ENCODE peak calls at places on chromosomes 6 and 20, in seven cellular contexts. L is H9, H is IMR-90, J is mesenchymal stem cell, I is mesendoderm, Y is neuronal stem cell, N is trophoblast cell. K is an unnamed sample.

GRCh38 chr6:52605610-52606185 is 28.8 kb upstream of the TRAM2 start:
- DNase-seq in L (no peak), N (no peak), H (no peak), J (no peak), I (no peak), Y (no peak), K (no peak)

GRCh38 chr6:38651121-38651784 is 11.5 kb upstream of the BTBD9 start:
- DNase-seq in N (no peak), H (peak; percentile 64), Y (no peak), L (no peak), I (no peak), J (no peak), K (no peak)

GRCh38 chr6:30820196-30820595 is 64.1 kb upstream of the DDR1 start:
- DNase-seq in J (peak; percentile 75), N (no peak), I (peak; percentile 60), Y (no peak), H (peak; percentile 80), L (no peak), K (no peak)

GRCh38 chr6:120410586-120410985 is 923.7 kb downstream of the TBC1D32 start:
- DNase-seq in I (no peak), N (no peak), J (no peak), L (no peak), H (no peak), Y (no peak), K (no peak)

GRCh38 chr6:5085638-5086293 is 625 bp downstream of the PPP1R3G start:
- DNase-seq in L (peak; percentile 65), I (peak; percentile 74), Y (peak; percentile 49), H (peak; percentile 30), J (peak; percentile 70), N (peak; percentile 25), K (peak; percentile 74)

GRCh38 chr20:54356726-54357235 is 118.6 kb upstream of the DOK5 start:
- DNase-seq in N (no peak), I (no peak), Y (no peak), J (no peak), H (no peak), L (no peak), K (no peak)

GRCh38 chr6:14108571-14109410 is 8.8 kb upstream of the CD83 start:
- DNase-seq in I (no peak), N (peak; percentile 26), Y (no peak), L (no peak), H (no peak), J (no peak), K (no peak)

GRCh38 chr20:62956387-62957135 is 4.1 kb downstream of the SLC17A9 start:
- DNase-seq in I (no peak), H (no peak), J (no peak), Y (no peak), N (no peak), L (no peak), K (no peak)

GRCh38 chr20:49811825-49812462 is 684 bp upstream of the SLC9A8 start:
- DNase-seq in L (no peak), I (peak; percentile 52), Y (peak; percentile 11), H (peak; percentile 63), N (peak; percentile 47), J (peak; percentile 68), K (no peak)

GRCh38 chr6:148559848-148560433 is 186.9 kb upstream of the UST start:
- DNase-seq in N (peak; percentile 25), I (peak; percentile 59), H (peak; percentile 67), J (peak; percentile 54), Y (peak; percentile 70), L (peak; percentile 78), K (peak; percentile 21)

GRCh38 chr6:33787336-33787953 is 1.5 kb downstream of the LEMD2 start:
- DNase-seq in I (peak; percentile 72), Y (no peak), L (no peak), N (peak; percentile 80), H (peak; percentile 41), J (peak; percentile 42), K (no peak)

GRCh38 chr6:85469276-85470022 is 19.6 kb downstream of the NT5E start:
- DNase-seq in N (peak; percentile 72), L (no peak), I (peak; percentile 32), Y (no peak), J (peak; percentile 56), H (no peak), K (no peak)

GRCh38 chr20:32528905-32529670 is 56.0 kb downstream of the NOL4L start:
- DNase-seq in H (no peak), N (no peak), J (no peak), L (no peak), I (no peak), Y (no peak), K (no peak)

GRCh38 chr20:32528291-32528891 is 56.7 kb downstream of the NOL4L start:
- DNase-seq in Y (no peak), I (no peak), L (no peak), J (no peak), H (no peak), N (no peak), K (no peak)

GRCh38 chr20:32535316-32535952 is 49.7 kb downstream of the NOL4L start:
- DNase-seq in J (no peak), I (no peak), L (no peak), H (no peak), Y (no peak), N (no peak), K (no peak)

GRCh38 chr20:32534661-32535240 is 50.4 kb downstream of the NOL4L start:
- DNase-seq in Y (no peak), J (no peak), I (peak; percentile 48), H (no peak), N (no peak), L (peak; percentile 50), K (no peak)

DNA sequence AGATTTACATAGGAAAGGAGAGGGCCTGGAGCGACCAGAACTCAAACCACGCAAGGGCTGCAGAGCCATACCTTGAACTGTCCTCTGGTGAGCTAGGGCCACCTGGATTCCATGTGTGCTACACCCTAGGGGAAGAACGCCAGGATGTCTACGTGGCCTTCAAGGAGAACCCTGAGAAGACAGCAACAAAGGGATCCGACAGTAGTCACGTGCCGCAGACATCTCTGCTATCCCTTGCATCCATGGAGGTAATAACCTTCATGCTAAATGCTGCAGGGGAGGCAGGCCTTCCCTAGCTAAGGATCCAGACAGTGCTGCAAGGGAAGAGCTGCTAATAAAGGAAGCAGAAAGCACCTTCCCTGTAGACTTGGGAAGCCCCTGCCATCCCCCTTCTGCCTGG is 52.9 kb downstream of the NOL4L start:
- DNase-seq in I (no peak), J (no peak), N (peak; percentile 71), L (no peak), Y (no peak), H (no peak), K (no peak)
- H3K23ac ChIP-seq in I (no peak overlapping the region), J (no peak overlapping the region), N (no peak overlapping the region), L (no peak overlapping the region), Y (no peak overlapping the region), H (no peak overlapping the region), K (no peak overlapping the region)

GRCh38 chr20:23207826-23208555 is 121.9 kb upstream of the CD93 start:
- DNase-seq in N (no peak), I (no peak), J (no peak), L (no peak), H (no peak), Y (no peak), K (no peak)
- H4K8ac ChIP-seq in N (no peak overlapping the region), I (no peak overlapping the region), J (no peak overlapping the region), L (no peak overlapping the region), H (no peak overlapping the region), Y (no peak overlapping the region), K (no peak overlapping the region)

GRCh38 chr20:6402026-6402425 is 279.2 kb upstream of the FERMT1 start:
- DNase-seq in Y (no peak), H (peak; percentile 29), N (no peak), J (peak; percentile 66), I (no peak), L (no peak), K (no peak)
- H3K23ac ChIP-seq in Y (no peak overlapping the region), H (no peak overlapping the region), N (no peak overlapping the region), J (no peak overlapping the region), I (no peak overlapping the region), L (no peak overlapping the region), K (no peak overlapping the region)

GRCh38 chr6:143194095-143194589 is 133.5 kb downstream of the AIG1 start:
- DNase-seq in I (no peak), J (no peak), N (no peak), H (no peak), L (no peak), Y (no peak), K (no peak)

GRCh38 chr6:143193571-143194094 is 132.9 kb downstream of the AIG1 start:
- DNase-seq in H (no peak), I (no peak), L (no peak), J (no peak), Y (no peak), N (no peak), K (no peak)

GRCh38 chr6:143195349-143195845 is 134.7 kb downstream of the AIG1 start:
- DNase-seq in L (no peak), I (no peak), H (no peak), Y (no peak), J (no peak), N (no peak), K (no peak)

GRCh38 chr6:143196525-143197225 is 136.0 kb downstream of the AIG1 start:
- DNase-seq in Y (no peak), N (no peak), H (peak; percentile 41), J (peak; percentile 82), I (no peak), L (no peak), K (no peak)

DNA sequence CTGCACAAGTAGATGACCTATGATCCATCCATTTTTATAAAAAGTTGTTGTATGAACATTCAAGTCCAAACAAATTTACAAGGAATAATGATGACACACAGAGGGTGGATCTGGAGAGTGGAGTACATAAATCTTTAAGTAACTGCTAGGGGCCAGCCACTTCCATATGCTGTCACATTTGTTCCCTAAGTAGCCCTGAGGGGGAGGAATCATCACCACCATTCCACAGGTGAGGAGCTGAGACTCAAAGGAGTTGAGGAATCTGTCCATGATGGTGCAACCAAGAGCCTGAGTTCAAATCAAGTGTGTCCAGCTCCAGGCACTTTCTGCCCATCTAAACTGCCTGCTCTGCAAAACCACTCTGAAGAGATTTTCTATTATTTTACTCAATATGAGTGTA is 132.1 kb downstream of the AIG1 start:
- DNase-seq in L (no peak), Y (no peak), H (no peak), J (no peak), N (peak; percentile 68), I (no peak), K (no peak)
- H4K8ac ChIP-seq in L (no peak overlapping the region), Y (no peak overlapping the region), H (no peak overlapping the region), J (no peak overlapping the region), N (no peak overlapping the region), I (no peak overlapping the region), K (no peak overlapping the region)

GRCh38 chr6:43909474-43910148 is 139.6 kb downstream of the VEGFA start:
- DNase-seq in J (no peak), L (no peak), N (no peak), I (no peak), Y (no peak), H (no peak), K (no peak)
- H3K23ac ChIP-seq in J (no peak overlapping the region), L (no peak overlapping the region), N (no peak overlapping the region), I (no peak overlapping the region), Y (peak overlapping the region; percentile 90), H (no peak overlapping the region), K (no peak overlapping the region)

K was measured in H1.